ENCODE peak calls at places on chromosomes 3 and 15, in five cellular contexts. U, I, O, G and M are unnamed samples.

GRCh38 chr3:107680698-107681097 is 157.9 kb downstream of the BBX start:
- DNase-seq in U (no peak), I (no peak), O (no peak), G (no peak), M (no peak)

GRCh38 chr3:37456270-37456708 is 281.9 kb upstream of the LRRFIP2 start:
- DNase-seq in U (no peak), I (no peak), O (no peak), G (no peak), M (no peak)

GRCh38 chr15:58469432-58470353 is 37.9 kb downstream of the LIPC start:
- DNase-seq in U (no peak), I (peak), O (peak), G (no peak), M (no peak)

GRCh38 chr15:95247068-95247984 is 1016.0 kb downstream of the MCTP2 start:
- DNase-seq in U (no peak), I (peak), O (peak), G (no peak), M (peak)

GRCh38 chr3:38595393-38595792 is 54.1 kb downstream of the SCN5A start:
- DNase-seq in U (no peak), I (peak), O (no peak), G (no peak), M (no peak)

GRCh38 chr3:126111566-126112475 is 27.9 kb upstream of the SLC41A3 start:
- DNase-seq in U (peak), I (no peak), O (no peak), G (no peak), M (no peak)

GRCh38 chr3:72482589-72483249 is 365.5 kb downstream of the SHQ1 start:
- DNase-seq in U (no peak), I (no peak), O (no peak), G (peak), M (no peak)

GRCh38 chr3:122824465-122825379 is 29.9 kb downstream of the SLC49A4 start:
- DNase-seq in U (no peak), I (no peak), O (no peak), G (no peak), M (no peak)

GRCh38 chr3:48248095-48248863 is 7.4 kb downstream of the ZNF589 start:
- DNase-seq in U (no peak), I (no peak), O (no peak), G (no peak), M (no peak)

GRCh38 chr3:27349832-27350231 is 19.4 kb downstream of the NEK10 start:
- DNase-seq in U (no peak), I (no peak), O (no peak), G (peak), M (no peak)

GRCh38 chr3:112117826-112118571 is 15.0 kb downstream of the GCSAM start:
- DNase-seq in U (no peak), I (no peak), O (no peak), G (no peak), M (no peak)

GRCh38 chr3:40179016-40179415 is 130.5 kb upstream of the EIF1B start:
- DNase-seq in U (peak), I (peak), O (peak), G (no peak), M (peak)

GRCh38 chr15:100245855-100246254 is 95.9 kb downstream of the ADAMTS17 start:
- DNase-seq in U (no peak), I (no peak), O (no peak), G (no peak), M (no peak)

GRCh38 chr3:72230774-72231379 is 445.9 kb upstream of the PROK2 start:
- DNase-seq in U (no peak), I (no peak), O (no peak), G (no peak), M (no peak)

GRCh38 chr15:85314653-85315052 is 65.8 kb upstream of the AKAP13 start:
- DNase-seq in U (no peak), I (no peak), O (no peak), G (no peak), M (no peak)

GRCh38 chr3:190073264-190073663 is 47.4 kb downstream of the P3H2 start:
- DNase-seq in U (no peak), I (no peak), O (no peak), G (no peak), M (no peak)

GRCh38 chr3:38017445-38018295 is 11.8 kb downstream of the PLCD1 start:
- DNase-seq in U (no peak), I (no peak), O (no peak), G (no peak), M (peak)

GRCh38 chr15:33360876-33361275 is 50.1 kb downstream of the RYR3 start:
- DNase-seq in U (no peak), I (no peak), O (no peak), G (no peak), M (no peak)

GRCh38 chr3:66449411-66449931 is 51.4 kb downstream of the LRIG1 start:
- DNase-seq in U (no peak), I (no peak), O (no peak), G (no peak), M (no peak)

GRCh38 chr3:15377961-15378791 is 45.8 kb upstream of the SH3BP5 start:
- DNase-seq in U (peak), I (peak), O (peak), G (peak), M (peak)
- TF ChIP-seq ATF3 in U (no peak), I (no peak), O (no peak), G (no peak), M (peak)

GRCh38 chr3:185151959-185152432 is 864 bp downstream of the C3orf70 start:
- DNase-seq in U (no peak), I (no peak), O (no peak), G (no peak), M (no peak)

GRCh38 chr3:185151101-185151958 is 1.5 kb downstream of the C3orf70 start:
- DNase-seq in U (no peak), I (no peak), O (no peak), G (no peak), M (no peak)

GRCh38 chr3:185152433-185153169 is at the start of gene C3orf70:
- DNase-seq in U (peak), I (no peak), O (no peak), G (no peak), M (peak)

GRCh38 chr3:185149591-185149990 is 3.3 kb downstream of the C3orf70 start:
- DNase-seq in U (no peak), I (no peak), O (no peak), G (no peak), M (no peak)

DNA sequence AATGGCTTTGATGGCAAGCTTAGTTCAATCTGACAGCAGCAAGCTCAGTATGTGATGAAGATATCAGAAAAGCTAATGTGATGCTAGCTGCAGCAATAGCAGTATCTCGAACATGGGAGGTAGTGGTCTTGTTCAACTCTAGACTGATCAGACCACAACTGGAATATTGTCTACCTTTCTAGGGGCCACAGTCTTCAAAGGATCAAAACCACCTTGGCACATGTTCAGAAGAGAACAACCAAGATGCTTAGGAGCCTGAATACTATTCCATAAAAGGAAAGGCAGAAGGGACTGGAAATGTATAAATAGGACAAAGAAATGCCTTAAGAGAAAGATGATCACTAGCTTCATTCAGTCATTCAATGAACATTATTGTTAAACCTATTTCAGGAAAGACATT is 2.3 kb downstream of the C3orf70 start:
- DNase-seq in U (no peak), I (no peak), O (no peak), G (no peak), M (no peak)
- TF ChIP-seq RAD21 in U (no peak), I (no peak), O (no peak), G (no peak), M (no peak)

GRCh38 chr3:180744226-180744625 is 64.9 kb upstream of the CCDC39 start:
- DNase-seq in U (no peak), I (no peak), O (no peak), G (no peak), M (no peak)
- TF ChIP-seq ATF3 in U (no peak), I (no peak), O (no peak), G (no peak), M (no peak)

GRCh38 chr3:56491566-56491965 is 23.3 kb upstream of the ERC2 start:
- DNase-seq in U (no peak), I (no peak), O (no peak), G (no peak), M (no peak)
- TF ChIP-seq RAD21 in U (no peak), I (no peak), O (no peak), G (no peak), M (no peak)

DNA sequence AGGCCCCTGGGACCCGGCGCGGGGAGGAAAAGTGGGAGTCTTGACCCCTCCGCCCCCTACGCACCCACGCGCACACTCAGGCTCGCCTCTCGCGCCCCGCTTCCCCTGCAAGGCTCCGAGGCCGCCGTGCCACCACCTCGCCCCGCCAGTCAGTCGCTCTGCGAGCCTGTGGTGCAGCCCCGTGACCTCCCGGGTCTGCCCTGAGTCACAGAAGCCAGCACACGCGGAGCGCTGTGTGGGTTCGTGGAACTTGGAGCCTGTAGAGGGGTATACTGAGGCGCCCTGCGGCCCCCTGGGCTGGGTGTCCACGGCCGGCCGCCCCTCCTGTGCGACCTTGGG is 387 bp upstream of the ALS2CL start:
- DNase-seq in U (peak), I (no peak), O (no peak), G (no peak), M (no peak)
- TF ChIP-seq ATF3 in U (no peak), I (no peak), O (no peak), G (no peak), M (no peak)

GRCh38 chr3:52742418-52743041 is 28.2 kb downstream of the NEK4 start:
- DNase-seq in U (no peak), I (peak), O (peak), G (peak), M (peak)
- TF ChIP-seq RAD21 in U (peak), I (peak), O (peak), G (peak), M (peak)